ENCODE peak calls at places on chromosomes 4 and X, in six cellular contexts. R is suprapubic skin, C is PC-9, I is psoas muscle, P is adrenal gland, G is heart left ventricle. Y is an unnamed sample. For H3K36me3, the result is how much of the 10 kb centered on the place peaks cover.

GRCh38 chr4:78645853-78646757 is 94.5 kb downstream of the ANXA3 start:
- DNase-seq in P (peak), G (peak), R (peak), I (peak), C (peak), Y (peak)

GRCh38 chr4:881709-882108 is 50.4 kb downstream of the GAK start:
- DNase-seq in R (no peak), I (no peak), C (no peak), G (no peak), P (no peak), Y (no peak)

GRCh38 chr4:173182403-173182802 is 13.8 kb downstream of the GALNT7 start:
- DNase-seq in R (no peak), G (no peak), C (peak), P (peak), I (no peak), Y (no peak)

GRCh38 chrX:41275661-41276609 is 58.0 kb upstream of the DDX3X start:
- DNase-seq in R (peak), C (peak), G (peak), I (peak), P (peak), Y (peak)

GRCh38 chr4:162408309-162408708 is 244.5 kb upstream of the FSTL5 start:
- DNase-seq in C (no peak), P (no peak), I (no peak), G (no peak), R (no peak), Y (peak)

GRCh38 chr4:185282968-185283367 is 73.6 kb downstream of the SNX25 start:
- DNase-seq in R (no peak), C (no peak), I (no peak), P (no peak), G (no peak), Y (no peak)

GRCh38 chr4:116638592-116638991 is 446.8 kb downstream of the TRAM1L1 start:
- DNase-seq in R (no peak), I (no peak), C (no peak), P (no peak), G (no peak), Y (no peak)

GRCh38 chr4:13615162-13615561 is 12.4 kb downstream of the BOD1L1 start:
- DNase-seq in I (no peak), R (no peak), P (no peak), G (no peak), C (no peak), Y (no peak)

GRCh38 chr4:472881-473574 is 25.9 kb downstream of the ZNF721 start:
- DNase-seq in R (no peak), I (no peak), G (no peak), C (no peak), P (peak), Y (no peak)

GRCh38 chr4:48047421-48047844 is 30.9 kb downstream of the NIPAL1 start:
- DNase-seq in R (no peak), P (no peak), I (no peak), C (no peak), G (no peak), Y (peak)

GRCh38 chr4:97235516-97235915 is 907.8 kb downstream of the STPG2 start:
- DNase-seq in R (no peak), C (no peak), G (no peak), P (no peak), I (no peak), Y (no peak)

GRCh38 chr4:121139533-121140222 is 24.4 kb downstream of the TNIP3 start:
- DNase-seq in C (no peak), R (no peak), P (no peak), I (no peak), G (no peak), Y (no peak)

GRCh38 chr4:86809809-86810208 is 39.4 kb downstream of the SLC10A6 start:
- DNase-seq in G (no peak), R (no peak), I (no peak), C (no peak), P (no peak), Y (no peak)

GRCh38 chr4:138010639-138011038 is 231.5 kb downstream of the SLC7A11 start:
- DNase-seq in P (no peak), G (no peak), I (no peak), C (no peak), R (no peak), Y (no peak)

GRCh38 chr4:3136454-3136853 is 62.0 kb downstream of the HTT start:
- DNase-seq in R (no peak), C (no peak), P (no peak), G (no peak), I (no peak), Y (no peak)

GRCh38 chrX:131081772-131082755 is 23.9 kb downstream of the ARHGAP36 start:
- DNase-seq in C (no peak), G (no peak), P (no peak), I (no peak), R (no peak), Y (no peak)

GRCh38 chr4:183355405-183355804 is 33.2 kb upstream of the CLDN24 start:
- DNase-seq in I (no peak), P (no peak), R (no peak), G (no peak), C (no peak), Y (no peak)

GRCh38 chrX:8245411-8245810 is 74.3 kb upstream of the VCX2 start:
- DNase-seq in P (no peak), I (no peak), R (no peak), C (no peak), G (no peak), Y (no peak)

GRCh38 chr4:166594326-166594946 is 639.9 kb downstream of the SPOCK3 start:
- DNase-seq in R (no peak), C (peak), I (no peak), P (no peak), G (peak), Y (peak)

GRCh38 chr4:85522836-85523235 is 47.9 kb downstream of the ARHGAP24 start:
- DNase-seq in G (no peak), P (no peak), R (no peak), C (no peak), I (no peak), Y (no peak)

GRCh38 chr4:11590132-11590531 is 161.4 kb upstream of the HS3ST1 start:
- DNase-seq in C (no peak), R (no peak), G (no peak), I (no peak), P (no peak), Y (no peak)

GRCh38 chr4:152197211-152197610 is 338.7 kb downstream of the FBXW7 start:
- DNase-seq in I (no peak), C (no peak), R (no peak), G (no peak), P (no peak), Y (no peak)

GRCh38 chr4:78596111-78596742 is 44.7 kb downstream of the ANXA3 start:
- DNase-seq in I (no peak), C (no peak), G (no peak), P (no peak), R (no peak), Y (peak)

GRCh38 chrX:83339724-83340123 is 168.4 kb upstream of the POU3F4 start:
- DNase-seq in P (no peak), I (no peak), R (no peak), G (no peak), C (no peak), Y (no peak)

GRCh38 chr4:42568610-42569207 is 88.2 kb downstream of the ATP8A1 start:
- DNase-seq in P (peak), I (no peak), C (peak), R (no peak), G (peak), Y (peak)

GRCh38 chr4:73520821-73521220 is 39.3 kb downstream of the AFM start:
- DNase-seq in C (no peak), R (no peak), G (no peak), I (no peak), P (no peak), Y (no peak)

GRCh38 chr4:25814323-25814722 is 48.5 kb downstream of the SEL1L3 start:
- DNase-seq in I (peak), P (peak), G (peak), C (no peak), R (no peak), Y (peak)

GRCh38 chrX:17500145-17500579 is 125.2 kb downstream of the NHS start:
- DNase-seq in I (no peak), C (peak), G (no peak), R (no peak), P (peak), Y (peak)

GRCh38 chrX:107750263-107750662 is 25.3 kb downstream of the TSC22D3 start:
- DNase-seq in R (no peak), G (no peak), C (no peak), I (no peak), P (no peak), Y (no peak)

GRCh38 chr4:62252728-62253127 is 1052.6 kb downstream of the ADGRL3 start:
- DNase-seq in C (no peak), P (no peak), R (no peak), I (no peak), G (no peak), Y (no peak)

GRCh38 chr4:86685401-86685800 is 91.3 kb downstream of the PTPN13 start:
- DNase-seq in C (no peak), G (no peak), R (no peak), P (no peak), I (no peak), Y (no peak)

GRCh38 chrX:63275127-63275526 is 76.0 kb downstream of the SPIN4 start:
- DNase-seq in G (peak), R (no peak), I (no peak), C (peak), P (peak), Y (no peak)

GRCh38 chr4:145056325-145057130 is 41.5 kb downstream of the ANAPC10 start:
- DNase-seq in P (no peak), G (no peak), R (no peak), I (no peak), C (no peak), Y (no peak)

GRCh38 chrX:153726286-153727107 is 1.8 kb downstream of the ABCD1 start:
- DNase-seq in P (peak), R (no peak), G (peak), C (peak), I (peak), Y (peak)

GRCh38 chr4:2085496-2085901 is 26.4 kb downstream of the NAT8L start:
- DNase-seq in G (no peak), I (no peak), R (peak), C (no peak), P (peak), Y (peak)

GRCh38 chr4:53537606-53538005 is 53.7 kb downstream of the LNX1 start:
- DNase-seq in C (peak), P (peak), G (no peak), R (no peak), I (no peak), Y (no peak)

DNA sequence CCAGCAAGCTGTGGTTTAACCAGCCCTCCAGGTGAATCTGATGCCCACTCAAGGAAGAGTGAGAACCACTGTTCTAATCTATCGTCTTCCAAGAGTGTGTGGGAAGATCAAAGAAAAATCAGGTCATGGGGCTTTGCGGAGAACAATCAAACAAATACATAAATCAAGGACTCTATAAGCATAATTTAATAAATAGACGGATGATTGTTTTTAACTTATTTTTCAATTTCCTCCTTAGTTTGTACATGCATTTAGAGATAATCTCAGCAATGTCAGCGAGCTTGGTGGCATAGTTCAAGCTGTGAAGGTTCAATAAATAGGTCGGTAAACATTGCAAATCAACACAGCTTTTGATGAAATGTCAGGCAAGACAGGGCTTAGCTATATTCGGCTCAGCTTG is 84.9 kb downstream of the DMD start:
- DNase-seq in C (no peak), I (no peak), P (no peak), G (no peak), R (no peak), Y (no peak)
- H3K27ac ChIP-seq in C (no peak), I (peak), P (no peak), G (no peak), R (no peak), Y (no peak)

GRCh38 chr4:7780751-7781348 is 158.8 kb downstream of the AFAP1 start:
- DNase-seq in C (no peak), R (no peak), G (no peak), I (no peak), P (no peak), Y (no peak)
- H3K36me3 ChIP-seq in C (under half), R (under half), G (under half), I (under half), P (under half), Y (under half)

DNA sequence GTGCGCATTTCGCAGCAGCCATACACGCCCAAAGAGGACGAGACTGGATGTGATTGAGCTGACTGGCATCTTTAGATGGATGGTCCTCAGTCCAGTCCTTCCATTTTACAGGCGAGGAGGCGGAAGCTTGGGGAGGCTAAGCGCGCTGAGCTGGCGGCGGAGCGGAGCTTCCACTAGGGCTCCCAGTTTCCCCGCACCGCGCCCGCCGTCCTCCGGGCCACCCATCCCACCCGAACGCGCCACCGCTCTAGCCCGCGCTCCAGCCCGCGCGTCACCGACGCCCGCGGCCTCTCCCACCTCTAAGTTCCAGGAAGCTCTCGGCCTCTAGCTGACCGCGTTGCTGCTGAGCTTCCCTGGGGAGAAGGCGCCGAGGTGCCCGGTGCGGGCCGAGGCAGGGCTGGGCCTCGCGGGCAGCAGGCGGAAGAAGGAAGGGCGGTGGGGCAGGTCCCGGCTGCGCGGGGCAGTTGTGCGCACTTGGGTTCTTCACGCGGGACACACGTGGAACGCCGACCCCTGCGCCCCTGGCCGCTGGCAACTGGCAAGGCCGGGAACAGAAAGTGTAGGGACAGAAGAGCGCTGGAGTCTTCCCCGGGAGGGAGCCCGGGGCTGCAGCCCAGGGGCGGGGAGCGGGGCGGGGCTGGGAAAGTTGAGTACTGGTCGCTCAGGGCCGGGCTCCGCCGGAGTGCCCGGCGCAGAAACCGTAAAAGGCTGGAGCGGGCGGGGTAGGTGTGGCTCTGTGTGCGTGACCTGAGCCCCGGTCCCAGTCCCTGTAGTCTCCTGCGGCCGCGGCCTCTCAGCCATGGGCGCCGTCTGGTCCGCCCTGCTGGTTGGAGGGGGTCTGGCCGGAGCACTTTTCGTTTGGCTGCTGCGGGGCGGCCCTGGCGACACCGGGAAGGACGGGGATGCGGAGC is at the start of gene STBD1:
- DNase-seq in R (peak), G (peak), P (peak), I (peak), C (peak), Y (peak)
- TF ChIP-seq CTCF in R (no peak), G (no peak), P (no peak), I (no peak), C (no peak), Y (no peak)

DNA sequence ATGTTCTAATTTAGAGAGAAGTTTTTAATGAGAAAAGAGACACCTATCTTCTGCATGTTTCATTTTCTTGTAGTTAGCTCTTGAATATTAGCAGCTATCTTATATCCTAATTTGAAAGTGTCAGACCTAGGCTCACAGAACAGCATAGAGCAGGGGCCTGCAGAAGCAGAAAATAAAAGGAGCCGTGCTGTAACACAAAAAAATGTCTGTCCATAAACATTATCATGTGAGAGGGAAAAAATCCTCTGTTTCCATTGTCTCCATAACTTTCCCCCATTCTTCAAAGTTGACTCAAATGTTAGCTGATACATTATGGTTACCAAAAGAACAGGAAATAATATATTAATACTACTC is 329.2 kb upstream of the EPHA5 start:
- DNase-seq in C (no peak), P (no peak), G (no peak), R (no peak), I (no peak), Y (no peak)
- H3K27ac ChIP-seq in C (no peak), P (no peak), G (no peak), R (no peak), I (no peak), Y (no peak)

GRCh38 chr4:128861856-128862518 is 52.5 kb downstream of the JADE1 start:
- DNase-seq in P (no peak), C (no peak), G (no peak), I (no peak), R (no peak), Y (no peak)
- H3K36me3 ChIP-seq in P (under half), C (under half), G (half or more), I (under half), R (half or more), Y (half or more)

GRCh38 chr4:168864831-168865541 is 145.1 kb downstream of the CBR4 start:
- DNase-seq in P (no peak), I (no peak), R (no peak), G (no peak), C (no peak), Y (no peak)
- TF ChIP-seq CTCF in P (no peak), I (peak), R (no peak), G (no peak), C (no peak), Y (no peak)

GRCh38 chr4:63269156-63269555 is 1140.1 kb downstream of the TECRL start:
- DNase-seq in P (no peak), I (no peak), R (no peak), C (no peak), G (no peak), Y (no peak)
- H3K27ac ChIP-seq in P (no peak), I (no peak), R (no peak), C (no peak), G (no peak), Y (no peak)

GRCh38 chrX:42732506-42732905 is 45.5 kb downstream of the PPP1R2C start:
- DNase-seq in I (peak), R (no peak), G (peak), C (peak), P (peak), Y (no peak)
- H3K36me3 ChIP-seq in I (under half), R (under half), G (under half), C (under half), P (under half), Y (under half)

DNA sequence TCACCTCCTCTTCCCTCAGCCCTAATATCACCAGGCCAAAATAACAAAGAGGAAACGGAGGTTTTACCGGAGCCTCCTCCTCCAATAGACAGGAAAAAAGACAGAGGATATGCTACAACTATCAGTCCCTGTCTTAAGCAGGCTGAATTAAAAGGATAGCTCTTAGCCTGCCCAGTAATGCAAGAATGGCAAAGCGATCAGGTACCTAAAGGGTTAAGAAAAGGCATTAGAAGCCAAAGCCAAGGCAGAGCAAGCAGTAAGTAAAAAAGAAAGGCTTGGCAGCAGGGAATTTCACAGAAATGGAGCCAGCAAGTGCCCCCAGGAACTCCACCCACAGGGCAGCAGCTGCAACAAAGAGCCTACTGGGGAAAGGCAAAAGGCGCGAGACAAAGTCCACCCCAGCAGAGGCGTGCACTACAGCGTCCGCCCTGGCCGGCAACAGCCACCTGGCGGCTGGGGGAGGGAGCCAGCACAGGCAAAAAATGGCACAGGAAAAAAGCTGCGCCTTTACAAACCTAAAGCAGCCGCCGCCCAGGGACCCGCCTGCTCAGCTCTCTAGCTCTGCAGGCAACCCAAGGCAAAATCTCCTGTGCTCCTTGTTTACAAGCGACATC is 220.6 kb upstream of the ZC4H2 start:
- DNase-seq in G (no peak), R (no peak), I (no peak), P (no peak), C (no peak), Y (peak)
- TF ChIP-seq CTCF in G (no peak), R (no peak), I (no peak), P (no peak), C (no peak), Y (no peak)

Y was measured in stomach.